ENCODE peak calls at places on chromosomes 3 and 15, in eight cellular contexts. One of them, this sample, is unnamed.

GRCh38 chr3:193499152-193499551 is 55.5 kb downstream of the ATP13A4 start:
- DNase-seq in breast epithelium: no peak
- DNase-seq in Peyer's patch: no peak
- DNase-seq in retinal pigment epithelial cell: no peak
- DNase-seq in foreskin fibroblast: no peak
- DNase-seq in cardiac fibroblast: peak
- DNase-seq in cardiac muscle cell: no peak
- DNase-seq in colonic mucosa: no peak
- DNase-seq in this sample: no peak

GRCh38 chr3:70970136-70970535 is 613.4 kb downstream of the FOXP1 start:
- DNase-seq in breast epithelium: no peak
- DNase-seq in Peyer's patch: no peak
- DNase-seq in retinal pigment epithelial cell: no peak
- DNase-seq in foreskin fibroblast: no peak
- DNase-seq in cardiac fibroblast: no peak
- DNase-seq in cardiac muscle cell: no peak
- DNase-seq in colonic mucosa: no peak
- DNase-seq in this sample: no peak

GRCh38 chr3:21718161-21718765 is 32.7 kb downstream of the ZNF385D start:
- DNase-seq in breast epithelium: no peak
- DNase-seq in Peyer's patch: no peak
- DNase-seq in retinal pigment epithelial cell: peak
- DNase-seq in foreskin fibroblast: peak
- DNase-seq in cardiac fibroblast: peak
- DNase-seq in cardiac muscle cell: peak
- DNase-seq in colonic mucosa: no peak
- DNase-seq in this sample: no peak

GRCh38 chr3:71069797-71070196 is 513.7 kb downstream of the FOXP1 start:
- DNase-seq in breast epithelium: no peak
- DNase-seq in Peyer's patch: peak
- DNase-seq in retinal pigment epithelial cell: no peak
- DNase-seq in foreskin fibroblast: peak
- DNase-seq in cardiac fibroblast: peak
- DNase-seq in cardiac muscle cell: peak
- DNase-seq in colonic mucosa: peak
- DNase-seq in this sample: peak

GRCh38 chr15:28975766-28976179 is 90.0 kb downstream of the APBA2 start:
- DNase-seq in breast epithelium: no peak
- DNase-seq in Peyer's patch: peak
- DNase-seq in retinal pigment epithelial cell: no peak
- DNase-seq in foreskin fibroblast: peak
- DNase-seq in cardiac fibroblast: peak
- DNase-seq in cardiac muscle cell: peak
- DNase-seq in colonic mucosa: peak
- DNase-seq in this sample: peak

GRCh38 chr3:171745577-171746319 is 64.5 kb downstream of the PLD1 start:
- DNase-seq in breast epithelium: no peak
- DNase-seq in Peyer's patch: no peak
- DNase-seq in retinal pigment epithelial cell: no peak
- DNase-seq in foreskin fibroblast: no peak
- DNase-seq in cardiac fibroblast: no peak
- DNase-seq in cardiac muscle cell: no peak
- DNase-seq in colonic mucosa: no peak
- DNase-seq in this sample: no peak

GRCh38 chr15:57761562-57761961 is 55.0 kb downstream of the POLR2M start:
- DNase-seq in breast epithelium: no peak
- DNase-seq in Peyer's patch: no peak
- DNase-seq in retinal pigment epithelial cell: no peak
- DNase-seq in foreskin fibroblast: peak
- DNase-seq in cardiac fibroblast: no peak
- DNase-seq in cardiac muscle cell: no peak
- DNase-seq in colonic mucosa: no peak
- DNase-seq in this sample: no peak

GRCh38 chr3:157532529-157533297 is 29.5 kb upstream of the VEPH1 start:
- DNase-seq in breast epithelium: no peak
- DNase-seq in Peyer's patch: no peak
- DNase-seq in retinal pigment epithelial cell: peak
- DNase-seq in foreskin fibroblast: peak
- DNase-seq in cardiac fibroblast: peak
- DNase-seq in cardiac muscle cell: peak
- DNase-seq in colonic mucosa: peak
- DNase-seq in this sample: peak

GRCh38 chr3:127688416-127689265 is 15.9 kb downstream of the ABTB1 start:
- DNase-seq in breast epithelium: peak
- DNase-seq in Peyer's patch: peak
- DNase-seq in retinal pigment epithelial cell: no peak
- DNase-seq in foreskin fibroblast: peak
- DNase-seq in cardiac fibroblast: peak
- DNase-seq in cardiac muscle cell: peak
- DNase-seq in colonic mucosa: no peak
- DNase-seq in this sample: no peak

GRCh38 chr3:111584724-111585123 is 10.4 kb downstream of the ZBED2 start:
- DNase-seq in breast epithelium: no peak
- DNase-seq in Peyer's patch: no peak
- DNase-seq in retinal pigment epithelial cell: no peak
- DNase-seq in foreskin fibroblast: no peak
- DNase-seq in cardiac fibroblast: no peak
- DNase-seq in cardiac muscle cell: no peak
- DNase-seq in colonic mucosa: no peak
- DNase-seq in this sample: no peak

GRCh38 chr15:65392368-65392767 is 14.6 kb upstream of the IGDCC3 start:
- DNase-seq in breast epithelium: no peak
- DNase-seq in Peyer's patch: no peak
- DNase-seq in retinal pigment epithelial cell: no peak
- DNase-seq in foreskin fibroblast: no peak
- DNase-seq in cardiac fibroblast: no peak
- DNase-seq in cardiac muscle cell: no peak
- DNase-seq in colonic mucosa: no peak
- DNase-seq in this sample: no peak

GRCh38 chr3:49519266-49519665 is 35.0 kb upstream of the BSN start:
- DNase-seq in breast epithelium: no peak
- DNase-seq in Peyer's patch: no peak
- DNase-seq in retinal pigment epithelial cell: no peak
- DNase-seq in foreskin fibroblast: no peak
- DNase-seq in cardiac fibroblast: peak
- DNase-seq in cardiac muscle cell: peak
- DNase-seq in colonic mucosa: no peak
- DNase-seq in this sample: no peak

GRCh38 chr3:62795978-62796635 is 79.1 kb downstream of the CADPS start:
- DNase-seq in breast epithelium: no peak
- DNase-seq in Peyer's patch: no peak
- DNase-seq in retinal pigment epithelial cell: no peak
- DNase-seq in foreskin fibroblast: no peak
- DNase-seq in cardiac fibroblast: no peak
- DNase-seq in cardiac muscle cell: no peak
- DNase-seq in colonic mucosa: no peak
- DNase-seq in this sample: no peak

GRCh38 chr3:62798000-62798399 is 77.2 kb downstream of the CADPS start:
- DNase-seq in breast epithelium: no peak
- DNase-seq in Peyer's patch: no peak
- DNase-seq in retinal pigment epithelial cell: peak
- DNase-seq in foreskin fibroblast: no peak
- DNase-seq in cardiac fibroblast: no peak
- DNase-seq in cardiac muscle cell: no peak
- DNase-seq in colonic mucosa: no peak
- DNase-seq in this sample: peak

GRCh38 chr3:62797129-62797528 is 78.1 kb downstream of the CADPS start:
- DNase-seq in breast epithelium: no peak
- DNase-seq in Peyer's patch: no peak
- DNase-seq in retinal pigment epithelial cell: no peak
- DNase-seq in foreskin fibroblast: no peak
- DNase-seq in cardiac fibroblast: no peak
- DNase-seq in cardiac muscle cell: no peak
- DNase-seq in colonic mucosa: no peak
- DNase-seq in this sample: no peak

GRCh38 chr3:62793961-62794360 is 81.3 kb downstream of the CADPS start:
- DNase-seq in breast epithelium: no peak
- DNase-seq in Peyer's patch: no peak
- DNase-seq in retinal pigment epithelial cell: no peak
- DNase-seq in foreskin fibroblast: peak
- DNase-seq in cardiac fibroblast: no peak
- DNase-seq in cardiac muscle cell: no peak
- DNase-seq in colonic mucosa: no peak
- DNase-seq in this sample: no peak
- H3K4me3 ChIP-seq in breast epithelium: no peak
- H3K4me3 ChIP-seq in Peyer's patch: no peak
- H3K4me3 ChIP-seq in retinal pigment epithelial cell: no peak
- H3K4me3 ChIP-seq in foreskin fibroblast: no peak
- H3K4me3 ChIP-seq in cardiac fibroblast: no peak
- H3K4me3 ChIP-seq in cardiac muscle cell: no peak
- H3K4me3 ChIP-seq in colonic mucosa: no peak
- H3K4me3 ChIP-seq in this sample: no peak

GRCh38 chr3:156358232-156358631 is 196.7 kb downstream of the SSR3 start:
- DNase-seq in breast epithelium: no peak
- DNase-seq in Peyer's patch: no peak
- DNase-seq in retinal pigment epithelial cell: no peak
- DNase-seq in foreskin fibroblast: no peak
- DNase-seq in cardiac fibroblast: no peak
- DNase-seq in cardiac muscle cell: no peak
- DNase-seq in colonic mucosa: no peak
- DNase-seq in this sample: no peak
- H3K4me3 ChIP-seq in breast epithelium: no peak
- H3K4me3 ChIP-seq in Peyer's patch: no peak
- H3K4me3 ChIP-seq in retinal pigment epithelial cell: no peak
- H3K4me3 ChIP-seq in foreskin fibroblast: no peak
- H3K4me3 ChIP-seq in cardiac fibroblast: no peak
- H3K4me3 ChIP-seq in cardiac muscle cell: no peak
- H3K4me3 ChIP-seq in colonic mucosa: no peak
- H3K4me3 ChIP-seq in this sample: no peak

GRCh38 chr15:25862087-25862468 is 1.0 kb downstream of the ATP10A start:
- DNase-seq in breast epithelium: no peak
- DNase-seq in Peyer's patch: peak
- DNase-seq in retinal pigment epithelial cell: no peak
- DNase-seq in foreskin fibroblast: no peak
- DNase-seq in cardiac fibroblast: no peak
- DNase-seq in cardiac muscle cell: no peak
- DNase-seq in colonic mucosa: no peak
- DNase-seq in this sample: no peak

GRCh38 chr15:25858952-25859760 is 4.0 kb downstream of the ATP10A start:
- DNase-seq in breast epithelium: no peak
- DNase-seq in Peyer's patch: no peak
- DNase-seq in retinal pigment epithelial cell: no peak
- DNase-seq in foreskin fibroblast: no peak
- DNase-seq in cardiac fibroblast: no peak
- DNase-seq in cardiac muscle cell: no peak
- DNase-seq in colonic mucosa: no peak
- DNase-seq in this sample: no peak

GRCh38 chr15:25860885-25861866 is 2.0 kb downstream of the ATP10A start:
- DNase-seq in breast epithelium: no peak
- DNase-seq in Peyer's patch: peak
- DNase-seq in retinal pigment epithelial cell: no peak
- DNase-seq in foreskin fibroblast: no peak
- DNase-seq in cardiac fibroblast: no peak
- DNase-seq in cardiac muscle cell: no peak
- DNase-seq in colonic mucosa: no peak
- DNase-seq in this sample: peak

GRCh38 chr15:25862469-25863066 is 559 bp downstream of the ATP10A start:
- DNase-seq in breast epithelium: peak
- DNase-seq in Peyer's patch: peak
- DNase-seq in retinal pigment epithelial cell: no peak
- DNase-seq in foreskin fibroblast: peak
- DNase-seq in cardiac fibroblast: peak
- DNase-seq in cardiac muscle cell: peak
- DNase-seq in colonic mucosa: no peak
- DNase-seq in this sample: no peak

DNA sequence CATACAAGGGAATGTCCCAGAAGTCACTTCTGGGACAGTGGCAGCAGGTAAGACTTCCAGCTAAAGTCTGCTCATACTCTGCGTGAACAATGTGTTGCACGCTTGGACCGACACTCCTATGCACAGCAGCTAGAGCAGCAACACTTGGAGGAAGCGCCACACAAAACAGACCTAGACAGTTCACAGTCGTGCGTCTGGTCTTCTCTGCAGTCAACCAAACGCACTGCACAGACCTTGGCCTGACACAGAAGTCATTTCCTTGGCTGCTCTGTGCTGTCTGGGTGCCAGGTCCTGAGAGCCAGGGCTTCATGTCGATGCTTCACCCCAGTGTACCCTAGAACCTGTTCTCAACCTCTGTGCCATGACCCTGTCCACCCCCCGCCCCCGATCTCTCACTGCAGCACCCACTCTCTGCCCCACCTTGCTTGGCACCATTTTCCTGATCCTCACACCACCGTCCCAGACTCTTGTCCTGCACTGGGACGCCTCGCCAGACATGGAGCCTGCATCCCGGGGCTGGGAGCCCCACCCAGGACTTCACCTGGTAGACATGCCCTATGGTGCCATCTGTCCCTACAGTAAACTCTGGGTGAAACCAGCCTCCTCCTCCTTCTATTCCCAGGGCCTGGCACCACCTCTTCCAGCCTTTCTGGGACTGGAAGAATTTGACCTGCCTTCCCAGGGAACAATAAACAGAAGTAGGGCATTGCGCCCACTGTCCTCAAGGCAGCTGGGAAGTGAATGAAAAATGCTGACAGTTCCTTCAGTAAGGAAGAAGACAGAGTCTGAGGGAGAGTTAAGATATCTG is 3.1 kb downstream of the ATP10A start:
- DNase-seq in breast epithelium: peak
- DNase-seq in Peyer's patch: peak
- DNase-seq in retinal pigment epithelial cell: no peak
- DNase-seq in foreskin fibroblast: peak
- DNase-seq in cardiac fibroblast: no peak
- DNase-seq in cardiac muscle cell: no peak
- DNase-seq in colonic mucosa: no peak
- DNase-seq in this sample: peak
- H3K4me3 ChIP-seq in breast epithelium: peak
- H3K4me3 ChIP-seq in Peyer's patch: peak
- H3K4me3 ChIP-seq in retinal pigment epithelial cell: no peak
- H3K4me3 ChIP-seq in foreskin fibroblast: no peak
- H3K4me3 ChIP-seq in cardiac fibroblast: no peak
- H3K4me3 ChIP-seq in cardiac muscle cell: no peak
- H3K4me3 ChIP-seq in colonic mucosa: no peak
- H3K4me3 ChIP-seq in this sample: peak

GRCh38 chr15:52782514-52782913 is 7.6 kb downstream of the ONECUT1 start:
- DNase-seq in breast epithelium: no peak
- DNase-seq in Peyer's patch: no peak
- DNase-seq in retinal pigment epithelial cell: no peak
- DNase-seq in foreskin fibroblast: no peak
- DNase-seq in cardiac fibroblast: no peak
- DNase-seq in cardiac muscle cell: no peak
- DNase-seq in colonic mucosa: no peak
- DNase-seq in this sample: no peak

GRCh38 chr15:52784799-52785671 is 5.1 kb downstream of the ONECUT1 start:
- DNase-seq in breast epithelium: no peak
- DNase-seq in Peyer's patch: no peak
- DNase-seq in retinal pigment epithelial cell: no peak
- DNase-seq in foreskin fibroblast: no peak
- DNase-seq in cardiac fibroblast: no peak
- DNase-seq in cardiac muscle cell: no peak
- DNase-seq in colonic mucosa: no peak
- DNase-seq in this sample: no peak

GRCh38 chr15:52785672-52786406 is 4.3 kb downstream of the ONECUT1 start:
- DNase-seq in breast epithelium: no peak
- DNase-seq in Peyer's patch: no peak
- DNase-seq in retinal pigment epithelial cell: no peak
- DNase-seq in foreskin fibroblast: no peak
- DNase-seq in cardiac fibroblast: no peak
- DNase-seq in cardiac muscle cell: no peak
- DNase-seq in colonic mucosa: no peak
- DNase-seq in this sample: no peak

GRCh38 chr15:52783191-52783829 is 6.8 kb downstream of the ONECUT1 start:
- DNase-seq in breast epithelium: no peak
- DNase-seq in Peyer's patch: no peak
- DNase-seq in retinal pigment epithelial cell: no peak
- DNase-seq in foreskin fibroblast: no peak
- DNase-seq in cardiac fibroblast: peak
- DNase-seq in cardiac muscle cell: peak
- DNase-seq in colonic mucosa: no peak
- DNase-seq in this sample: no peak

GRCh38 chr15:52783929-52784798 is 6.0 kb downstream of the ONECUT1 start:
- DNase-seq in breast epithelium: no peak
- DNase-seq in Peyer's patch: no peak
- DNase-seq in retinal pigment epithelial cell: no peak
- DNase-seq in foreskin fibroblast: no peak
- DNase-seq in cardiac fibroblast: no peak
- DNase-seq in cardiac muscle cell: peak
- DNase-seq in colonic mucosa: no peak
- DNase-seq in this sample: no peak
- H3K4me3 ChIP-seq in breast epithelium: no peak
- H3K4me3 ChIP-seq in Peyer's patch: peak
- H3K4me3 ChIP-seq in retinal pigment epithelial cell: no peak
- H3K4me3 ChIP-seq in foreskin fibroblast: no peak
- H3K4me3 ChIP-seq in cardiac fibroblast: no peak
- H3K4me3 ChIP-seq in cardiac muscle cell: no peak
- H3K4me3 ChIP-seq in colonic mucosa: no peak
- H3K4me3 ChIP-seq in this sample: no peak